ENCODE peak calls at places on chromosomes 3 and 15, in six cellular contexts. A, Y, O, M, V and B are unnamed samples.

GRCh38 chr15:51874751-51875644 is 45.5 kb downstream of the TMOD3 start:
- DNase-seq in A (no peak), Y (peak; percentile 99), O (no peak), M (peak; percentile 99), V (no peak), B (peak; percentile 98)

GRCh38 chr3:67381667-67382272 is 272.6 kb downstream of the SUCLG2 start:
- DNase-seq in A (no peak), Y (peak; percentile 27), O (no peak), M (no peak), V (peak; percentile 26), B (peak; percentile 64)

GRCh38 chr15:80090879-80091503 is 31.5 kb downstream of the ZFAND6 start:
- DNase-seq in A (no peak), Y (no peak), O (no peak), M (no peak), V (no peak), B (no peak)

GRCh38 chr3:43405888-43406636 is 119.7 kb downstream of the SNRK start:
- DNase-seq in A (no peak), Y (peak; percentile 92), O (no peak), M (no peak), V (no peak), B (peak; percentile 95)

GRCh38 chr3:5013021-5013906 is 34.0 kb downstream of the BHLHE40 start:
- DNase-seq in A (no peak), Y (peak; percentile 47), O (no peak), M (no peak), V (no peak), B (no peak)

GRCh38 chr3:25843332-25843731 is 53.4 kb downstream of the OXSM start:
- DNase-seq in A (no peak), Y (peak; percentile 25), O (no peak), M (no peak), V (no peak), B (peak; percentile 17)

GRCh38 chr3:37526511-37526910 is 335.2 kb upstream of the CTDSPL start:
- DNase-seq in A (no peak), Y (peak; percentile 66), O (peak; percentile 64), M (no peak), V (no peak), B (peak; percentile 45)

GRCh38 chr3:111277226-111277625 is 205.6 kb downstream of the NECTIN3 start:
- DNase-seq in A (no peak), Y (peak; percentile 74), O (peak; percentile 21), M (no peak), V (no peak), B (peak; percentile 50)

GRCh38 chr15:41804361-41804760 is 23.5 kb upstream of the JMJD7 start:
- DNase-seq in A (no peak), Y (no peak), O (no peak), M (no peak), V (no peak), B (no peak)

GRCh38 chr15:85707519-85708338 is 87.0 kb downstream of the KLHL25 start:
- DNase-seq in A (no peak), Y (peak; percentile 51), O (no peak), M (no peak), V (no peak), B (peak; percentile 71)

GRCh38 chr3:15241341-15241740 is 35.3 kb downstream of the CAPN7 start:
- DNase-seq in A (no peak), Y (no peak), O (peak; percentile 49), M (no peak), V (peak; percentile 22), B (peak; percentile 31)